ENCODE peak calls at places on chromosomes 13 and 19, in ten cellular contexts. S, M, G, V, Y, Z, J, R, H and D are unnamed samples. For H3K9me3 and H3K4me1, the result is how much of the 10 kb centered on the place peaks cover.

GRCh38 chr13:84951128-84951527 is 848.1 kb downstream of the SLITRK6 start:
- DNase-seq in Z (no peak), M (no peak), H (no peak), J (no peak), G (peak), Y (no peak), V (no peak), S (no peak), R (no peak), D (no peak)

GRCh38 chr19:459724-460511 is 915 bp downstream of the SHC2 start:
- DNase-seq in Y (peak), S (peak), R (peak), Z (peak), H (peak), G (peak), V (peak), J (no peak), M (no peak), D (peak)

GRCh38 chr19:33376423-33376822 is 2.9 kb downstream of the CEBPG start:
- DNase-seq in Y (peak), H (peak), Z (no peak), M (no peak), V (peak), J (peak), R (no peak), G (peak), S (no peak), D (peak)

GRCh38 chr19:40756502-40757110 is 5.6 kb downstream of the SNRPA start:
- DNase-seq in M (no peak), H (no peak), S (no peak), R (no peak), V (no peak), J (no peak), G (peak), Y (no peak), Z (no peak), D (no peak)

GRCh38 chr19:41937525-41937924 is 9.3 kb upstream of the ERFL start:
- DNase-seq in Z (no peak), R (no peak), J (no peak), Y (no peak), G (no peak), H (no peak), S (no peak), V (no peak), M (peak), D (no peak)

GRCh38 chr19:10861118-10861651 is 10.2 kb upstream of the CARM1 start:
- DNase-seq in Y (no peak), S (peak), V (no peak), H (no peak), Z (no peak), R (no peak), M (no peak), G (peak), J (no peak), D (peak)

GRCh38 chr13:53637971-53638547 is 609.4 kb downstream of the OLFM4 start:
- DNase-seq in V (no peak), J (no peak), M (no peak), Z (no peak), R (no peak), G (no peak), S (no peak), H (no peak), Y (no peak), D (no peak)

GRCh38 chr19:16969127-16969526 is 57.5 kb downstream of the CPAMD8 start:
- DNase-seq in M (no peak), S (no peak), R (no peak), V (no peak), Y (no peak), H (no peak), J (no peak), G (peak), Z (no peak), D (peak)

GRCh38 chr13:73158851-73159250 is 100.0 kb downstream of the KLF5 start:
- DNase-seq in S (no peak), R (no peak), H (no peak), M (no peak), J (no peak), Z (no peak), Y (no peak), V (no peak), G (peak), D (no peak)

GRCh38 chr13:42814868-42815267 is 33.5 kb downstream of the FAM216B start:
- DNase-seq in R (no peak), V (no peak), S (no peak), Y (no peak), G (peak), J (no peak), H (no peak), Z (peak), M (no peak), D (peak)

GRCh38 chr13:20118268-20119140 is 42.3 kb downstream of the GJA3 start:
- DNase-seq in Z (peak), S (peak), Y (peak), R (peak), M (peak), V (peak), J (no peak), G (peak), H (no peak), D (peak)

GRCh38 chr13:70747305-70747704 is 639.1 kb upstream of the KLHL1 start:
- DNase-seq in G (no peak), V (no peak), S (no peak), M (no peak), H (no peak), Z (no peak), J (no peak), Y (no peak), R (no peak), D (no peak)

GRCh38 chr19:14439014-14439413 is 5.9 kb downstream of the PKN1 start:
- DNase-seq in M (peak), V (no peak), Z (no peak), J (no peak), H (no peak), R (no peak), Y (no peak), S (no peak), G (no peak), D (no peak)

GRCh38 chr13:33279414-33279813 is 6.1 kb downstream of the STARD13 start:
- DNase-seq in V (no peak), J (no peak), R (peak), H (no peak), G (peak), S (no peak), Z (no peak), M (no peak), Y (peak), D (no peak)

GRCh38 chr13:45368571-45368970 is 27.6 kb upstream of the TPT1 start:
- DNase-seq in V (no peak), M (no peak), Z (no peak), H (no peak), J (no peak), S (no peak), G (peak), Y (no peak), R (peak), D (no peak)

GRCh38 chr13:100100115-100100879 is 11.4 kb downstream of the PCCA start:
- DNase-seq in M (no peak), H (no peak), Z (no peak), G (peak), Y (no peak), V (no peak), J (no peak), S (no peak), R (peak), D (no peak)

GRCh38 chr13:31860002-31860401 is 120.7 kb downstream of the RXFP2 start:
- DNase-seq in M (no peak), S (no peak), R (no peak), G (no peak), Y (peak), V (peak), Z (peak), H (no peak), J (no peak), D (no peak)

GRCh38 chr19:3392480-3392879 is 26.1 kb downstream of the NFIC start:
- DNase-seq in G (no peak), V (no peak), R (no peak), S (no peak), J (no peak), H (no peak), M (no peak), Y (no peak), Z (no peak), D (no peak)

GRCh38 chr13:46392967-46393366 is 5.9 kb upstream of the RUBCNL start:
- DNase-seq in V (no peak), H (no peak), M (no peak), J (no peak), S (no peak), Y (no peak), G (peak), R (no peak), Z (no peak), D (no peak)

GRCh38 chr19:13127051-13127450 is 9.0 kb downstream of the NACC1 start:
- DNase-seq in R (no peak), G (no peak), Z (no peak), H (no peak), V (no peak), S (no peak), Y (no peak), M (no peak), J (no peak), D (no peak)

GRCh38 chr19:52451241-52451640 is 2.1 kb upstream of the ZNF578 start:
- DNase-seq in R (no peak), V (no peak), H (no peak), Z (no peak), M (no peak), J (no peak), Y (no peak), S (no peak), G (no peak), D (no peak)

DNA sequence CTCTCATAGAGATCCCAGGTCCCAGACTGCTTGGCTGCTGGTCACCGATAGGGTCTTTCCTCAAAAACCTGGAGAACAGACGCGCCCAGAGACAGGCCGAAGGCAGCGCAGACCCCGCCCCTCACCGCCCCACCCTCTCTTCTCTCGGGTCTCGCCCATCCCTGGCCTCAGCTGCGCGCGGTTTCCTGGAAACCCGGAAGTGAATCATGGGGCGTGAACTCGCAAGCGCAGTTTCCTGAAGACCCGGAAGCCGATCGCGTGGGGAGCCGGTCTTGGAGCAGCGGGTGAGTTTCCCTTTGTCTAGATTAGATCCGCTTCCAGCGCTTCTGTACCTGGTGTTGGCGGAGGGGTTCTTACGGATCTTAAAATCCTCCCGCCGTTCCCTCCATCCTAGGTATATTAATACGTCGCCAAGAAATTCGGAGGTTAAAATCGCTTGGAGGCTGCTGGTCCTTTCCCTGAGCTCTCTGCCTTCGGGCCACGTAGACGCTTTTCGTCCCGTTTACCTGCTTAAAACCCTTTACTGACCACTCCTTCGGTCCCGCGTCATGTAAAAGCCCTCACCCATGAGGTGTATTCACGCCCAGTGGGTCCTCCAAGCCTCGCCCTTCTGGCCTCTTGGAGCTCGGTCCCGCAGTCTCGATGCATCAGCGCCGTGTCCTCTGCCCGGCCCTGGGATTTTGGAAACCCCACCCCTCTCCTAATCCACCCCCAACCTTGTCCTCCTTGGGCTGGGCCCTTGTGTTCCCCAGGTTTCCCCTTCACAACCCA is at the start of gene ZNF578:
- DNase-seq in Y (peak), J (peak), G (no peak), V (peak), S (no peak), H (peak), Z (peak), M (peak), R (peak), D (peak)
- H3K9me3 ChIP-seq in Y (under half), J (under half), G (half or more), V (half or more), S (under half), H (half or more), Z (under half), M (half or more), R (under half), D (under half)

GRCh38 chr13:76795701-76796695 is 90.2 kb downstream of the KCTD12 start:
- DNase-seq in V (no peak), Y (no peak), G (peak), J (no peak), Z (no peak), S (no peak), H (no peak), R (no peak), M (no peak), D (no peak)

GRCh38 chr13:76798037-76798436 is 88.2 kb downstream of the KCTD12 start:
- DNase-seq in Z (no peak), S (no peak), G (no peak), H (no peak), V (no peak), Y (no peak), J (no peak), R (no peak), M (peak), D (no peak)

GRCh38 chr13:76790519-76791289 is 95.5 kb downstream of the KCTD12 start:
- DNase-seq in J (no peak), M (no peak), Z (no peak), R (no peak), V (no peak), H (no peak), Y (no peak), G (no peak), S (no peak), D (peak)

GRCh38 chr13:76791290-76791664 is 94.9 kb downstream of the KCTD12 start:
- DNase-seq in R (no peak), S (no peak), J (no peak), H (no peak), Z (no peak), G (no peak), V (no peak), M (no peak), Y (no peak), D (peak)

DNA sequence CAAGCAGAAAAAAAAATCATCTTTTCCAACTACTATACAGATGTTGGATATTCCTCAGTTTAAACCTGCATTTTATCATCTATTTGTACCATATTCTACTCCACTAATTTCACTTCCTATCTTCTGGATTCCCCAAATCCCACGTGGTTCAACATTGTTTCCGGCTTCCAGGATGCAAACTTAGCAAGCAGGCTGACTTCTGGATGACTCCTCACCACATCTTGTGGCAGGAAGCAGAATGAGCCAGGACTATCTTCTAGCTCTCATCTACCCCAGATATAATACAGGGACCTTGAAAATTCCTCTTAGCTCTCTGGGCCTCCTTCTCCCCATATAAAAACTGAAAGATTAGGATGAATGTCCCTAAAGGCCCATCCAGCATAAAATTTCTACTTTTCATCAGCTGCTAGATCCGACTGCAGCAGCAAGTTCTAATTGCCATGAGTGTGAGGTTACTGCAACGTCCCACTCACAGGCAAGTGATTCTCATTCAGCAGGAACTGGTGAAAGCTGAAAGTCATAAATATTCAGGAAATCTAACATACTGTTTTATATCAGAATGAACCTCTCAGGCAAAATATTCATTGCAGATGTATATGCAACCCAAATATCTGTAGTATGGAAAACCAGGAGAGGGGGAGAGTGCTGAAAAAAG is 93.4 kb downstream of the KCTD12 start:
- DNase-seq in J (no peak), G (peak), H (no peak), M (no peak), Y (peak), S (no peak), Z (no peak), R (no peak), V (no peak), D (peak)
- TF ChIP-seq CTCF in J (no peak), G (no peak), H (no peak), M (no peak), Y (no peak), S (no peak), Z (no peak), R (no peak), V (peak), D (peak)

GRCh38 chr19:44814517-44814916 is 5.6 kb downstream of the BCAM start:
- DNase-seq in G (no peak), V (no peak), Z (no peak), M (no peak), Y (no peak), R (no peak), S (no peak), J (no peak), H (no peak), D (no peak)

GRCh38 chr19:44813331-44814131 is 4.6 kb downstream of the BCAM start:
- DNase-seq in H (no peak), G (no peak), M (no peak), J (no peak), S (no peak), Z (no peak), R (no peak), Y (no peak), V (no peak), D (no peak)

GRCh38 chr19:44812142-44812718 is 3.3 kb downstream of the BCAM start:
- DNase-seq in M (no peak), S (no peak), H (no peak), Z (no peak), J (no peak), R (no peak), Y (no peak), G (no peak), V (no peak), D (no peak)

GRCh38 chr19:44816301-44816700 is 7.4 kb downstream of the BCAM start:
- DNase-seq in H (no peak), Y (no peak), M (no peak), J (no peak), V (no peak), G (no peak), S (no peak), Z (peak), R (no peak), D (no peak)

DNA sequence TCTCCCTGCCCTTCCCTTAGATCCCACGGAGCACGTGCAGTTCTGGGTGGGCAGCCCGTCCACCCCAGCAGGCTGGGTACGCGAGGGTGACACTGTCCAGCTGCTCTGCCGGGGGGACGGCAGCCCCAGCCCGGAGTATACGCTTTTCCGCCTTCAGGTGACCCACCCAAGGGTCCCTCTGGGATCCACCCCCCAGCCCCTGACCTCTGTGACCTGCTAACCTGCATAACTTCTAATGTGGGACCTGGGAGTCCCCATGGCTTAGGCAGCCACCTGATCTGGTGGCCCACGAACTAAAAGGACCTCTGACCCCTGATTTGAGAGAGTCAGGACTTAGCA is 5.2 kb downstream of the BCAM start:
- DNase-seq in J (no peak), M (no peak), S (no peak), V (no peak), Y (no peak), H (no peak), Z (no peak), G (no peak), R (no peak), D (no peak)
- H3K4me1 ChIP-seq in J (under half), M (under half), S (under half), V (under half), Y (under half), H (under half), Z (under half), G (under half), R (under half), D (under half)

GRCh38 chr19:39112338-39112890 is 13.2 kb upstream of the PAK4 start:
- DNase-seq in V (no peak), R (no peak), Z (no peak), Y (no peak), H (no peak), J (no peak), G (peak), S (no peak), M (no peak), D (no peak)

GRCh38 chr19:39110263-39110967 is 15.2 kb upstream of the PAK4 start:
- DNase-seq in S (peak), M (peak), Z (peak), H (peak), J (no peak), R (peak), V (peak), Y (no peak), G (peak), D (peak)

GRCh38 chr19:39109641-39110040 is 15.9 kb upstream of the PAK4 start:
- DNase-seq in G (no peak), M (no peak), H (no peak), S (no peak), V (no peak), R (no peak), J (no peak), Z (no peak), Y (no peak), D (no peak)

GRCh38 chr19:39113199-39113598 is 12.4 kb upstream of the PAK4 start:
- DNase-seq in G (no peak), M (no peak), Y (no peak), Z (no peak), V (no peak), R (no peak), S (no peak), H (no peak), J (no peak), D (no peak)

GRCh38 chr19:39111593-39112199 is 13.9 kb upstream of the PAK4 start:
- DNase-seq in V (no peak), Y (no peak), S (no peak), H (no peak), M (no peak), R (no peak), G (peak), J (no peak), Z (peak), D (no peak)
- H3K9me3 ChIP-seq in V (under half), Y (under half), S (under half), H (under half), M (under half), R (under half), G (under half), J (under half), Z (under half), D (under half)

DNA sequence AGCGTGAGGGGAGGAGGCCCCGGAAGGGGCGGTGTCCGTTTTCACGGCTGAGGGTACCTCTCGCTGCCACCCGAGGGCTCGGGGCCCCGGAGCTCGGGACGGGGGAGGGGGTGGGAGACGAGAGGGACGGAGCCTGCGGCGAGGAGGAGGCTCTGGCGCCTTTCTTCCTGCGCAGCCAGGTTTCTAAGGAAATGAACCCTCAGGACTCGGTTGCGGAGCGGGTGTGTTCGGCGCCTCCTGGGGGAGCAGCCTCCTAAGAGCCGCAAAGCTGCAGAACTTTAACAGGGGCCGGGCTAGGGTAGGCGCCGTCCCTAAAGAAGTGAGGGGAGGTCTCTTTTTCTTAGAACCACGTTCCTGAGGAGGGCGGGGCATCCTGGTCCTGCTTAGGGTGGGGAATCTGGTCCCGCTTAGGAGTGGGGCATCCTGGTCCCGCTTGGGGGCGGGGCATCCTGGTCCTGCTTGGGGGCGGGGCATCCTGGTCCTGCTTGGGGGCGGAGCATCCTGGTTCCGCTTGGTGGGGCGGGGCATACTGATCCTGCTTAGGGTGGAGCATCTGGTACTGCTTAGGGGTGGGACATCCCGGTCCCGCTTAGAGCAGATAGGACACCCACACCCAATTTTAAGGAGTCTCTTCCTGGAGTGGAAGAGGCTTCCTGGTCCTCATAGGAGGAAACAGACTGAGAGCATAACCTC is 6.2 kb downstream of the SYT5 start:
- DNase-seq in H (peak), M (peak), G (peak), S (peak), J (no peak), R (no peak), V (peak), Z (peak), Y (peak), D (peak)
- TF ChIP-seq CTCF in H (no peak), M (no peak), G (no peak), S (peak), J (no peak), R (no peak), V (no peak), Z (no peak), Y (no peak), D (no peak)

DNA sequence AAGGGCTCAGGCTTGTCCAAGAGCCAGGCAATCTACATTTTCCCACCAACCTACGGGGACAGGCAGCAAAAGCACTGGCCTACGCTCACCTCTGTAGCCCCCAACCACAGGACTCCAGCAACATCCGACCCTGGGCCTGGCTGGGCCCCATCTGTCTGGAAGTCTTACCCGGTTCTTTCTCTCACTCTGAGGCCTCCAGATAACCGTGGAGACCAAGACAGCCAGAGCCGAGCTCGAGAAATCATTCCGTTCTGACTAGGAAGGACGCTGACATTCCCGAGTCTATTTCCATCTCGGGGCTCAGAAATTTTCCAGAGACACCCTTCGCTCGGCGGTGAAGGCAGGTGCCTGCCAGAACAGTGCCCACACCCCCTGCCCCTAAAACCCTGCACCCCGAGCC is 91.3 kb upstream of the ZNF507 start:
- DNase-seq in S (no peak), H (no peak), Z (no peak), J (no peak), V (no peak), M (no peak), R (no peak), Y (no peak), G (no peak), D (no peak)
- H3K4me1 ChIP-seq in S (under half), H (under half), Z (under half), J (under half), V (under half), M (under half), R (under half), Y (under half), G (under half), D (under half)